ENCODE peak calls at places on chromosomes 12 and 14, in four cellular contexts. One of them, this sample, is unnamed.

GRCh38 chr12:103529306-103529705 is 33.5 kb upstream of the C12orf42 start:
- DNase-seq in gastrocnemius medialis: no peak
- DNase-seq in thyroid gland: no peak
- DNase-seq in mammary epithelial cell: peak
- DNase-seq in this sample: no peak

GRCh38 chr14:80549141-80549540 is 337.8 kb upstream of the DIO2 start:
- DNase-seq in gastrocnemius medialis: no peak
- DNase-seq in thyroid gland: no peak
- DNase-seq in mammary epithelial cell: peak
- DNase-seq in this sample: no peak

GRCh38 chr12:19206493-19207077 is 77.1 kb downstream of the PLEKHA5 start:
- DNase-seq in gastrocnemius medialis: no peak
- DNase-seq in thyroid gland: no peak
- DNase-seq in mammary epithelial cell: no peak
- DNase-seq in this sample: no peak

GRCh38 chr12:131735863-131736806 is 25.2 kb downstream of the SFSWAP start:
- DNase-seq in gastrocnemius medialis: no peak
- DNase-seq in thyroid gland: no peak
- DNase-seq in mammary epithelial cell: no peak
- DNase-seq in this sample: no peak

GRCh38 chr14:53927171-53927570 is 29.5 kb downstream of the BMP4 start:
- DNase-seq in gastrocnemius medialis: no peak
- DNase-seq in thyroid gland: no peak
- DNase-seq in mammary epithelial cell: no peak
- DNase-seq in this sample: peak

GRCh38 chr14:77303417-77304156 is 17.1 kb downstream of the POMT2 start:
- DNase-seq in gastrocnemius medialis: peak
- DNase-seq in thyroid gland: no peak
- DNase-seq in mammary epithelial cell: peak
- DNase-seq in this sample: peak

GRCh38 chr12:27013606-27014084 is 539 bp downstream of the TM7SF3 start:
- DNase-seq in gastrocnemius medialis: no peak
- DNase-seq in thyroid gland: peak
- DNase-seq in mammary epithelial cell: peak
- DNase-seq in this sample: peak

GRCh38 chr12:8033153-8034044 is 883 bp downstream of the FOXJ2 start:
- DNase-seq in gastrocnemius medialis: peak
- DNase-seq in thyroid gland: peak
- DNase-seq in mammary epithelial cell: peak
- DNase-seq in this sample: peak

GRCh38 chr14:51610766-51611165 is 40.9 kb upstream of the FRMD6 start:
- DNase-seq in gastrocnemius medialis: no peak
- DNase-seq in thyroid gland: no peak
- DNase-seq in mammary epithelial cell: no peak
- DNase-seq in this sample: no peak

GRCh38 chr12:122880668-122881067 is 15.3 kb downstream of the VPS37B start:
- DNase-seq in gastrocnemius medialis: no peak
- DNase-seq in thyroid gland: no peak
- DNase-seq in mammary epithelial cell: no peak
- DNase-seq in this sample: peak

GRCh38 chr14:105116451-105117256 is 51.4 kb upstream of the GPR132 start:
- DNase-seq in gastrocnemius medialis: no peak
- DNase-seq in thyroid gland: no peak
- DNase-seq in mammary epithelial cell: no peak
- DNase-seq in this sample: no peak

DNA sequence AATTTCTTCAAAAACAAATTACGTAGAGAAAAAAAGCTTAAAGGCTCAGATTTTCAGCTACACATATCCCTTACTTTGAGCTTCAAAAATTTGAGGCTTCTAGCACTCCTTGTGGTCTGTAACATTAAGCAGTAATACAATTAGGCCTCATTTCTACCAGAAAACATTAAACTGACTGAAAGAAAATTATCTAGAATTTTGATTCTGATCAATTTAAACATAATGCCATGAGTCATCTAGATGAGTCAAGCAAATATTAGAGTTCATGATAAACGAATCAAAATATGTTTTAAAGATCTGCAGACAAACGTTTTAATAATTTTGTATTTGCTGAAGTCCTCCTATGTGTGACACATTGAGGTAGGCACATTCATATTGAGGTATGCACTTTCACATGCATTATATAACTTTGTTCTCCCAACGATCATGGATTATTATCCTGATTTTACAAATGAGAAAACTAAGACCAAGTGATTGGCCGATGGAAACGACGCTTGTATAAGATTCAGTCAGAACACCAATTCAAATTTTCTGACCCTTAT is 4.3 kb downstream of the OSBPL8 start:
- DNase-seq in gastrocnemius medialis: no peak
- DNase-seq in thyroid gland: no peak
- DNase-seq in mammary epithelial cell: no peak
- DNase-seq in this sample: no peak
- TF ChIP-seq CTCF in gastrocnemius medialis: no peak
- TF ChIP-seq CTCF in thyroid gland: no peak
- TF ChIP-seq CTCF in mammary epithelial cell: no peak
- TF ChIP-seq CTCF in this sample: peak

GRCh38 chr12:47817272-47818006 is 2.3 kb downstream of the HDAC7 start:
- DNase-seq in gastrocnemius medialis: no peak
- DNase-seq in thyroid gland: no peak
- DNase-seq in mammary epithelial cell: no peak
- DNase-seq in this sample: peak
- TF ChIP-seq CTCF in gastrocnemius medialis: no peak
- TF ChIP-seq CTCF in thyroid gland: no peak
- TF ChIP-seq CTCF in mammary epithelial cell: no peak
- TF ChIP-seq CTCF in this sample: peak

GRCh38 chr12:15910864-15911696 is at the start of gene DERA:
- DNase-seq in gastrocnemius medialis: peak
- DNase-seq in thyroid gland: peak
- DNase-seq in mammary epithelial cell: peak
- DNase-seq in this sample: peak
- TF ChIP-seq CTCF in gastrocnemius medialis: no peak
- TF ChIP-seq CTCF in thyroid gland: no peak
- TF ChIP-seq CTCF in mammary epithelial cell: no peak
- TF ChIP-seq CTCF in this sample: peak

DNA sequence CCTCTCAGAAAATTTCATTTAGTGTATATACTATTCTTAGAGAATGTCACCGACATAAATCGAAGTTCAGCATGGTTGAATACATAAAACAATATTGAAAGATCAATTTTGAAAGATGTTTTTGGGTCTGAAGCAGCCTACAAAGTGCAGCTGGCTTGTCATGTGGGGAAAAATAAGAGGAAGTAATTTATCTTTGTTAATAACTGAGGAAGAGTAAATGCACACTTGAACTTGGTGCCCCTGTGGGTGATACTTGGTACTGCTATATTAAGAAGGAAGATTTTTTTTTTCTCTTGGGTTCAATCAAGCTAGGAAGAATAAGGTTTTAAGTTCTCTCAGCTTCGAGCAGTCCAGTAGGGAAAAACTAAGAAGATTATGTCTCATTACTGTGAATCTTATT is 661.3 kb downstream of the RPL10L start:
- DNase-seq in gastrocnemius medialis: no peak
- DNase-seq in thyroid gland: no peak
- DNase-seq in mammary epithelial cell: no peak
- DNase-seq in this sample: no peak
- TF ChIP-seq CTCF in gastrocnemius medialis: no peak
- TF ChIP-seq CTCF in thyroid gland: no peak
- TF ChIP-seq CTCF in mammary epithelial cell: no peak
- TF ChIP-seq CTCF in this sample: peak

DNA sequence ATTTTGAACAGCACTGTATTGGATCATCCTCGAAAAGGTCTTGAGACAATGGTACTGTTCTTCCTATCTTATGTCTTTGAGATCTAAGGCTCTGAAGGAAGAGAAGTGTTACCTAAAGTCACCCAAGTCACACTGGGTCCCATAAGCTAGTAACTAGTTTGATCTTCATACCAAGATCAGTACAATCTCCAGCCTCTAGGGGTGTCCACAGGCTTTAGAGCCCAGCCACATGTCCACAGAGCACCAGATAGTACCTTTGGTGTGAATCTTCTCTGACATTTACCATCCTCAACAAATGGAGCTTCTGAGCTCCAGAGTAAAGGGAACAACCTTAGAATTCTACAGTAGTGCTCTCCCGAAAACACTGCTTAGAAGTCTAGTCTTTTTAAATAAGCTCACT is 78.7 kb downstream of the KSR2 start:
- DNase-seq in gastrocnemius medialis: no peak
- DNase-seq in thyroid gland: no peak
- DNase-seq in mammary epithelial cell: no peak
- DNase-seq in this sample: no peak
- TF ChIP-seq CTCF in gastrocnemius medialis: no peak
- TF ChIP-seq CTCF in thyroid gland: no peak
- TF ChIP-seq CTCF in mammary epithelial cell: no peak
- TF ChIP-seq CTCF in this sample: peak

DNA sequence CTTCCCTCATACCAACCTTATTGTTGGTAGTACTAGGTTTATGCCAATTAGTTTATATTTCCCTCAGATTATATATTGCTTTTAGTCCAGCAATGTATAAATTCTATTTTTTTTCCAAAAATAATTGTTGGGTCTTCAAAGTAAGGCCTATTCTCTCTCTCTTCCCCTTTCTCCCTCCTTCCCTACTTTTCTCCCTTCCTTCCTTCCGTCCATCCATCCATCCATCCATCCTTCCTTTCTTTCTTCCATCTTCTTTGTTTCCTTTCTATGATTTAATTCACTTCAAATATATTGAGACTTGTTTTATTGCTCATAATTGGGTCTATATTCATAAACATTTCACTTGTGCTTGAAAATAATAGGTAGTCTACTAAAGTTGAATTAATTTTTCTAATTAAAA is 1259.2 kb downstream of the FSCB start:
- DNase-seq in gastrocnemius medialis: no peak
- DNase-seq in thyroid gland: no peak
- DNase-seq in mammary epithelial cell: no peak
- DNase-seq in this sample: no peak
- TF ChIP-seq CTCF in gastrocnemius medialis: no peak
- TF ChIP-seq CTCF in thyroid gland: no peak
- TF ChIP-seq CTCF in mammary epithelial cell: no peak
- TF ChIP-seq CTCF in this sample: no peak

GRCh38 chr12:100229876-100230275 is 29.3 kb downstream of the ACTR6 start:
- DNase-seq in gastrocnemius medialis: no peak
- DNase-seq in thyroid gland: no peak
- DNase-seq in mammary epithelial cell: peak
- DNase-seq in this sample: no peak
- TF ChIP-seq CTCF in gastrocnemius medialis: no peak
- TF ChIP-seq CTCF in thyroid gland: no peak
- TF ChIP-seq CTCF in mammary epithelial cell: no peak
- TF ChIP-seq CTCF in this sample: no peak

GRCh38 chr12:51536159-51536558 is 54.9 kb upstream of the SCN8A start:
- DNase-seq in gastrocnemius medialis: no peak
- DNase-seq in thyroid gland: no peak
- DNase-seq in mammary epithelial cell: no peak
- DNase-seq in this sample: no peak
- TF ChIP-seq CTCF in gastrocnemius medialis: no peak
- TF ChIP-seq CTCF in thyroid gland: no peak
- TF ChIP-seq CTCF in mammary epithelial cell: no peak
- TF ChIP-seq CTCF in this sample: peak

GRCh38 chr12:80038062-80038560 is 61.2 kb upstream of the OTOGL start:
- DNase-seq in gastrocnemius medialis: no peak
- DNase-seq in thyroid gland: no peak
- DNase-seq in mammary epithelial cell: no peak
- DNase-seq in this sample: no peak

GRCh38 chr12:80031229-80031628 is 68.1 kb upstream of the OTOGL start:
- DNase-seq in gastrocnemius medialis: no peak
- DNase-seq in thyroid gland: no peak
- DNase-seq in mammary epithelial cell: no peak
- DNase-seq in this sample: no peak

GRCh38 chr12:80032967-80033366 is 66.4 kb upstream of the OTOGL start:
- DNase-seq in gastrocnemius medialis: no peak
- DNase-seq in thyroid gland: no peak
- DNase-seq in mammary epithelial cell: no peak
- DNase-seq in this sample: no peak

GRCh38 chr12:80033457-80033856 is 65.9 kb upstream of the OTOGL start:
- DNase-seq in gastrocnemius medialis: no peak
- DNase-seq in thyroid gland: no peak
- DNase-seq in mammary epithelial cell: peak
- DNase-seq in this sample: peak
- TF ChIP-seq CTCF in gastrocnemius medialis: no peak
- TF ChIP-seq CTCF in thyroid gland: no peak
- TF ChIP-seq CTCF in mammary epithelial cell: no peak
- TF ChIP-seq CTCF in this sample: no peak